ENCODE peak calls at places on chromosomes 5 and 9, in five cellular contexts. J is choroid plexus epithelial cell, R is IMR-90, N is fibroblast of pulmonary artery, L is AG04450. Z is an unnamed sample.

GRCh38 chr5:969421-969839 is 39.2 kb upstream of the NKD2 start:
- DNase-seq in J (no peak), R (peak), N (peak), L (no peak), Z (no peak)

GRCh38 chr5:110751902-110752762 is 13.3 kb downstream of the SLC25A46 start:
- DNase-seq in J (peak), R (peak), N (no peak), L (peak), Z (no peak)

GRCh38 chr9:81649475-81649874 is 39.9 kb downstream of the TLE1 start:
- DNase-seq in J (no peak), R (no peak), N (no peak), L (no peak), Z (no peak)

GRCh38 chr5:6556089-6556801 is 76.6 kb downstream of the NSUN2 start:
- DNase-seq in J (no peak), R (no peak), N (no peak), L (no peak), Z (no peak)

GRCh38 chr9:129549684-129550083 is 71.2 kb downstream of the C9orf50 start:
- DNase-seq in J (peak), R (no peak), N (peak), L (no peak), Z (no peak)

GRCh38 chr5:125073090-125073489 is 326.7 kb upstream of the ZNF608 start:
- DNase-seq in J (no peak), R (no peak), N (no peak), L (no peak), Z (no peak)

GRCh38 chr5:67334383-67334782 is 137.8 kb upstream of the CD180 start:
- DNase-seq in J (no peak), R (no peak), N (no peak), L (no peak), Z (no peak)

GRCh38 chr9:126587187-126588185 is 26.2 kb upstream of the LMX1B start:
- DNase-seq in J (peak), R (no peak), N (peak), L (no peak), Z (no peak)

GRCh38 chr5:154421868-154422267 is 23.9 kb upstream of the SAP30L start:
- DNase-seq in J (peak), R (peak), N (peak), L (no peak), Z (no peak)
- TF ChIP-seq CTCF in J (peak), R (peak), N (peak), L (peak), Z (peak)

DNA sequence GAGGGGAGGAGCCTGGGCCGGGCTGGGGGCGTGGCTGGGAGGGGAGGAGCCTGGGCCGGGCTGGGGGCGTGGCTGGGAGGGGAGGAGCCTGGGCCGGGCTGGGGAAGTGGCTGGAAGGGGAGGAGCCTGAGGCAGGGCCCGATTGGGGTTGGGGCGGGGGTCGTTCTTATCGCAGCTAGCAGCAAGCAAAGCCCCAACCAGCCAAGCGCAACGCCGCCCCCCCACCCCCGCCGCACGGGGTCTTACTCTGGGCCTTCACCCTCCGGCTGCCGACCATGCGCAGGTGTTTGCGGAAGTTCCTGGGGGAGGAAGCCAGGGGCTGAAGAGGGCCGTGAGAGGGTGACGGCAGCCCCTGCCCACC is 5.0 kb downstream of the NSMF start:
- DNase-seq in J (peak), R (no peak), N (peak), L (no peak), Z (peak)
- H3K4me3 ChIP-seq in J (peak), R (no peak), N (no peak), L (no peak), Z (no peak)

GRCh38 chr5:151434570-151435237 is 12.7 kb upstream of the SLC36A1 start:
- DNase-seq in J (no peak), R (no peak), N (no peak), L (no peak), Z (no peak)
- TF ChIP-seq CTCF in J (no peak), R (no peak), N (no peak), L (no peak), Z (no peak)

GRCh38 chr5:126603402-126603991 is 2.8 kb downstream of the PHAX start:
- DNase-seq in J (no peak), R (no peak), N (no peak), L (no peak), Z (no peak)
- H3K4me3 ChIP-seq in J (no peak), R (no peak), N (no peak), L (no peak), Z (no peak)

GRCh38 chr5:176827736-176828415 is 17.5 kb downstream of the UNC5A start:
- DNase-seq in J (no peak), R (no peak), N (no peak), L (no peak), Z (no peak)
- TF ChIP-seq CTCF in J (no peak), R (no peak), N (no peak), L (no peak), Z (no peak)

GRCh38 chr9:89497978-89498844 is at the start of gene SEMA4D:
- DNase-seq in J (peak), R (peak), N (peak), L (peak), Z (no peak)

GRCh38 chr9:89498845-89499480 is 1.1 kb upstream of the SEMA4D start:
- DNase-seq in J (no peak), R (no peak), N (no peak), L (no peak), Z (no peak)

GRCh38 chr9:89497181-89497963 is 541 bp downstream of the SEMA4D start:
- DNase-seq in J (no peak), R (no peak), N (no peak), L (no peak), Z (no peak)

GRCh38 chr9:89495824-89496555 is 1.9 kb downstream of the SEMA4D start:
- DNase-seq in J (no peak), R (no peak), N (no peak), L (no peak), Z (no peak)

DNA sequence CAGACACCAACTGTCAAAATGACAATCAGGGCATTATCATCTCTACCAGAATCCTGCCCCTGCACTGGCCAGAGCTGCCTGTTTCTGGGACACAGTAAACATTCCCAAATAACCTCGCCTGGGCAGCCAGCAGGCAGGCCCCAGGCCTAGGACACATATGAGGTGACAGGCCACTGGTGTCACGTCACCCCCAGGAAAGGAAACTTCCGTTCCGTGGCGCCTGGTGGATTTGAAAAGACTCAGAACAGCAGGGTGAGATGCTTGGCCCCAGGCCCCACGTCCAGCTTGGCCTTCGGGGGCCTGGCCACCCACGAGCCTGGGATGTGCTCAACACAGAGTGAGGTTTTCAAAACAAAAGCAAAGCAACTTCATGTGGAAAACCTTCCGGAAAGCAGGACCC is 1.3 kb downstream of the SEMA4D start:
- DNase-seq in J (no peak), R (no peak), N (no peak), L (no peak), Z (no peak)
- H3K4me3 ChIP-seq in J (no peak), R (peak), N (no peak), L (peak), Z (peak)